ENCODE peak calls at places on chromosome 15, in ten cellular contexts. E is transverse colon, V is PC-9, G is Panc1, T is GM23248, U is hepatocyte, W is body of pancreas, F is left lung, P is upper lobe of right lung, R is endodermal cell. O is an unnamed sample.

GRCh38 chr15:85646538-85647091 is 148.1 kb downstream of the KLHL25 start:
- DNase-seq in E (no peak), V (no peak), G (no peak), T (peak; percentile 84), U (no peak), W (no peak), F (no peak), P (no peak), R (no peak), O (no peak)

GRCh38 chr15:101477851-101478353 is 11.6 kb downstream of the PCSK6 start:
- DNase-seq in E (no peak), V (no peak), G (no peak), T (no peak), U (peak; percentile 69), W (no peak), F (no peak), P (no peak), R (peak; percentile 64), O (no peak)

GRCh38 chr15:76345880-76346665 is 9.5 kb downstream of the ISL2 start:
- DNase-seq in E (peak; percentile 81), V (no peak), G (no peak), T (peak; percentile 46), U (peak; percentile 48), W (peak; percentile 32), F (no peak), P (peak; percentile 77), R (peak; percentile 79), O (no peak)

GRCh38 chr15:38069001-38069400 is 134.6 kb downstream of the TMCO5A start:
- DNase-seq in E (peak; percentile 28), V (peak; percentile 78), G (no peak), T (peak; percentile 89), U (peak; percentile 76), W (peak; percentile 52), F (peak; percentile 35), P (no peak), R (no peak), O (no peak)

GRCh38 chr15:89501646-89502045 is 5.3 kb upstream of the RHCG start:
- DNase-seq in E (no peak), V (no peak), G (no peak), T (no peak), U (no peak), W (no peak), F (no peak), P (no peak), R (no peak), O (no peak)

GRCh38 chr15:79527821-79528220 is 95.7 kb downstream of the MINAR1 start:
- DNase-seq in E (no peak), V (no peak), G (no peak), T (no peak), U (no peak), W (no peak), F (no peak), P (no peak), R (no peak), O (no peak)

GRCh38 chr15:56984681-56985515 is 66.5 kb downstream of the TCF12 start:
- DNase-seq in E (no peak), V (no peak), G (no peak), T (peak; percentile 79), U (no peak), W (no peak), F (no peak), P (no peak), R (no peak), O (no peak)

GRCh38 chr15:80931721-80932609 is 57.7 kb downstream of the MESD start:
- DNase-seq in E (no peak), V (no peak), G (no peak), T (no peak), U (no peak), W (no peak), F (no peak), P (no peak), R (no peak), O (no peak)

GRCh38 chr15:35548435-35548834 is 2.5 kb upstream of the DPH6 start:
- DNase-seq in E (no peak), V (no peak), G (no peak), T (no peak), U (no peak), W (no peak), F (no peak), P (no peak), R (peak; percentile 63), O (no peak)

GRCh38 chr15:85316244-85316934 is 64.0 kb upstream of the AKAP13 start:
- DNase-seq in E (no peak), V (no peak), G (no peak), T (peak; percentile 81), U (peak; percentile 59), W (no peak), F (no peak), P (no peak), R (no peak), O (no peak)

GRCh38 chr15:23734856-23735255 is 47.8 kb upstream of the NDN start:
- DNase-seq in E (no peak), V (no peak), G (no peak), T (no peak), U (no peak), W (no peak), F (no peak), P (no peak), R (no peak), O (no peak)

GRCh38 chr15:31145271-31145911 is 43.9 kb upstream of the TRPM1 start:
- DNase-seq in E (no peak), V (no peak), G (no peak), T (no peak), U (no peak), W (no peak), F (no peak), P (no peak), R (no peak), O (no peak)

GRCh38 chr15:51212909-51213308 is 118.2 kb upstream of the TNFAIP8L3 start:
- DNase-seq in E (no peak), V (no peak), G (no peak), T (no peak), U (no peak), W (no peak), F (no peak), P (no peak), R (no peak), O (no peak)

GRCh38 chr15:51223771-51224229 is 114.6 kb downstream of the CYP19A1 start:
- DNase-seq in E (no peak), V (peak; percentile 45), G (peak; percentile 25), T (peak; percentile 96), U (no peak), W (peak; percentile 46), F (no peak), P (no peak), R (no peak), O (no peak)

DNA sequence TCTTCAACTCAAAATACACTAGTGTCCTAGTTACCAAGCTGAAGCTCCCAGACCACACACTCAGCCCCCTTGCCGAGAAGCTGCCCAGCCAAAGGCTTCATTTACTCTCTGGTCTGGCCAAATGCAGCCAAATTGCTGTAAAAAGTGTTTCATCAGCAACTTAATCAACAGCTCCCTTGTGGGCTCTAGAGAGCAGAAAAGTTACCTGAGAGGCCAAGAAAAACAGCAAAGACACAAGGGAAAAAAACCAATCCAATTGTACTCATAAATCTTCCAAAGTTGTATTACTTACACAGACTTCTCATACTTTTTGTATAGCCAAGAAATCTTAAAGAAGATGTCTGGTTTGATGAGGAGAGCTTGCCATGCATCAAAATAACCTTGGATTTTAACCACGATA is 120.1 kb downstream of the CYP19A1 start:
- DNase-seq in E (no peak), V (no peak), G (no peak), T (no peak), U (no peak), W (no peak), F (no peak), P (no peak), R (no peak), O (no peak)
- H3K27ac ChIP-seq in E (no peak overlapping the region), V (no peak overlapping the region), G (no peak overlapping the region), T (no peak overlapping the region), U (no peak overlapping the region), W (no peak overlapping the region), F (no peak overlapping the region), P (no peak overlapping the region), R (no peak overlapping the region), O (no peak overlapping the region)

GRCh38 chr15:63339006-63339766 is 42.5 kb downstream of the CA12 start:
- DNase-seq in E (no peak), V (no peak), G (no peak), T (peak; percentile 29), U (no peak), W (no peak), F (no peak), P (no peak), R (no peak), O (no peak)

GRCh38 chr15:63340353-63340752 is 41.3 kb downstream of the CA12 start:
- DNase-seq in E (no peak), V (no peak), G (no peak), T (no peak), U (no peak), W (no peak), F (no peak), P (no peak), R (no peak), O (no peak)

GRCh38 chr15:63339836-63340235 is 41.8 kb downstream of the CA12 start:
- DNase-seq in E (no peak), V (no peak), G (no peak), T (no peak), U (no peak), W (no peak), F (no peak), P (no peak), R (no peak), O (no peak)

GRCh38 chr15:63340878-63341277 is 40.8 kb downstream of the CA12 start:
- DNase-seq in E (no peak), V (no peak), G (no peak), T (no peak), U (no peak), W (no peak), F (no peak), P (no peak), R (no peak), O (no peak)

DNA sequence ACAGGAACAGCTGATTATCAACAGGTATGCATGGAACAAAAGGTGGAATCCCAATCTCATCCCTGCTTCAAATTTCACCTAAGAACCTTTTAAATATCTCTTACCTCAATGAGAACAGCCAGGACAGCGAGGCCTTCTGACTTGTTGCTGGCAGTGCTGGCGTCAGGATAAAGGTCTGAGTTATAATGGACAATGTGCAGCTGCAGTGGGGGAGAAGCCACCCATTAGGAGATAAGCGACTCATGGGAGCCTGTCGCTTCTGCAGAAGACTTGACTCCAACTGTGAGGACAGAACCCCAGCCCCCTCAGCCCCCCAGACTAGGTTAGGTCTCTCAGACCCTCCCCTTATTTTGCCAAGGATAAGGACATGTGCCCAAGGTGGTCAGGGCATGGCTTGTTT is 39.7 kb downstream of the CA12 start:
- DNase-seq in E (no peak), V (no peak), G (no peak), T (no peak), U (no peak), W (no peak), F (no peak), P (no peak), R (no peak), O (no peak)
- H3K4me3 ChIP-seq in E (no peak overlapping the region), V (no peak overlapping the region), G (no peak overlapping the region), T (no peak overlapping the region), U (no peak overlapping the region), W (no peak overlapping the region), F (no peak overlapping the region), P (no peak overlapping the region), R (no peak overlapping the region), O (no peak overlapping the region)

GRCh38 chr15:95715919-95716318 is 614.6 kb upstream of the NR2F2 start:
- DNase-seq in E (no peak), V (no peak), G (no peak), T (no peak), U (no peak), W (no peak), F (no peak), P (no peak), R (no peak), O (no peak)
- H3K27ac ChIP-seq in E (no peak overlapping the region), V (no peak overlapping the region), G (no peak overlapping the region), T (no peak overlapping the region), U (no peak overlapping the region), W (no peak overlapping the region), F (no peak overlapping the region), P (no peak overlapping the region), R (peak overlapping the region; percentile 96), O (no peak overlapping the region)

GRCh38 chr15:39585394-39585841 is 4.5 kb downstream of the THBS1 start:
- DNase-seq in E (peak; percentile 13), V (no peak), G (no peak), T (peak; percentile 59), U (no peak), W (no peak), F (no peak), P (no peak), R (no peak), O (no peak)
- H3K4me3 ChIP-seq in E (peak overlapping the region; percentile 3), V (no peak overlapping the region), G (no peak overlapping the region), T (peak overlapping the region; percentile 74), U (no peak overlapping the region), W (no peak overlapping the region), F (peak overlapping the region; percentile 3), P (peak overlapping the region; percentile 60), R (no peak overlapping the region), O (no peak overlapping the region)

O was measured in dorsolateral prefrontal cortex.